ENCODE peak calls at places on chromosome 13, in four cellular contexts. O is lower lobe of right lung; G is stimulated activated CD4-positive, alpha-beta T cell treated with anti-CD3 and anti-CD28 coated beads, Interleukin-12 subunit alpha, Interleukin-12 subunit beta, amount 100 ng/mL, for 24 hours; R is iPS-NIHi11. V is an unnamed sample.
A peak's percentile ranks its signal among the peaks of the same experiment; 100 is the strongest.

GRCh38 chr13:50707533-50708096 is 135.9 kb downstream of the DLEU7 start:
- DNase-seq in O (no peak), G (no peak), R (no peak), V (no peak)

GRCh38 chr13:40338217-40338616 is 328.2 kb downstream of the FOXO1 start:
- DNase-seq in R (no peak), G (no peak), O (no peak), V (no peak)

GRCh38 chr13:43193789-43194188 is 170.4 kb downstream of the DNAJC15 start:
- DNase-seq in O (no peak), G (no peak), R (no peak), V (no peak)

GRCh38 chr13:26074706-26075105 is 22.9 kb upstream of the SHISA2 start:
- DNase-seq in O (no peak), G (no peak), R (no peak), V (no peak)

GRCh38 chr13:42474954-42475353 is 99.0 kb upstream of the TNFSF11 start:
- DNase-seq in R (no peak), G (no peak), O (no peak), V (no peak)

GRCh38 chr13:113666951-113667701 is at the start of gene GRK1:
- DNase-seq in O (peak; percentile 36), R (no peak), G (no peak), V (no peak)

GRCh38 chr13:113651511-113652403 is 6.2 kb downstream of the ATP4B start:
- DNase-seq in O (peak; percentile 48), G (no peak), R (no peak), V (no peak)

GRCh38 chr13:29170451-29171082 is 350.4 kb downstream of the MTUS2 start:
- DNase-seq in R (no peak), G (no peak), O (no peak), V (no peak)

GRCh38 chr13:64925284-64925683 is 2304.9 kb downstream of the PCDH9 start:
- DNase-seq in G (no peak), O (no peak), R (peak; percentile 15), V (no peak)

GRCh38 chr13:59623516-59623915 is 540.2 kb downstream of the DIAPH3 start:
- DNase-seq in O (no peak), G (no peak), R (no peak), V (no peak)

GRCh38 chr13:25037057-25037813 is 58.7 kb upstream of the PABPC3 start:
- DNase-seq in G (peak; percentile 13), R (peak; percentile 58), O (no peak), V (peak; percentile 32)

GRCh38 chr13:34356686-34357434 is 538.9 kb downstream of the RFC3 start:
- DNase-seq in O (no peak), G (no peak), R (no peak), V (no peak)

GRCh38 chr13:109145631-109146030 is 516.2 kb downstream of the MYO16 start:
- DNase-seq in O (no peak), R (peak; percentile 53), G (no peak), V (no peak)

GRCh38 chr13:84377071-84377470 is 494.8 kb upstream of the SLITRK1 start:
- DNase-seq in O (no peak), G (no peak), R (no peak), V (no peak)

GRCh38 chr13:103133551-103133950 is 67.3 kb upstream of the SLC10A2 start:
- DNase-seq in O (no peak), R (no peak), G (no peak), V (no peak)

GRCh38 chr13:74891610-74892009 is 590.4 kb downstream of the TBC1D4 start:
- DNase-seq in O (no peak), G (no peak), R (no peak), V (no peak)

GRCh38 chr13:30873519-30873918 is 32.6 kb upstream of the MEDAG start:
- DNase-seq in O (no peak), R (no peak), G (no peak), V (no peak)

GRCh38 chr13:44796597-44797517 is 192.4 kb downstream of the NUFIP1 start:
- DNase-seq in R (no peak), G (no peak), O (no peak), V (no peak)